ENCODE peak calls at places on chromosomes 11 and 22, in six cellular contexts. F, M, J, W, V and R are unnamed samples.
A peak's percentile ranks its signal among the peaks of the same experiment; 100 is the strongest.

GRCh38 chr11:76270387-76270786 is 64.1 kb upstream of the WNT11 start:
- DNase-seq in M (no peak), F (no peak), W (no peak), V (no peak), J (no peak), R (no peak)

GRCh38 chr11:120197254-120197891 is 13.5 kb upstream of the OAF start:
- DNase-seq in V (no peak), J (no peak), W (peak; percentile 57), M (no peak), F (no peak), R (no peak)

GRCh38 chr11:118115048-118115447 is 28.3 kb upstream of the SMIM35 start:
- DNase-seq in F (no peak), W (no peak), J (no peak), V (no peak), M (no peak), R (no peak)

GRCh38 chr11:64536396-64536935 is 54.6 kb upstream of the SLC22A12 start:
- DNase-seq in M (no peak), W (no peak), F (no peak), V (no peak), J (no peak), R (no peak)

GRCh38 chr11:33965032-33965431 is 73.2 kb upstream of the LMO2 start:
- DNase-seq in M (no peak), W (no peak), F (no peak), J (no peak), V (no peak), R (no peak)

GRCh38 chr22:39267966-39268365 is 23.2 kb upstream of the PDGFB start:
- DNase-seq in V (no peak), M (no peak), J (no peak), W (no peak), F (no peak), R (no peak)

GRCh38 chr11:57638005-57638760 is 11.5 kb downstream of the YPEL4 start:
- DNase-seq in F (peak; percentile 81), M (no peak), W (peak; percentile 95), J (no peak), V (peak; percentile 49), R (no peak)

GRCh38 chr11:130001491-130002351 is 914 bp downstream of the PRDM10 start:
- DNase-seq in F (peak; percentile 67), W (peak; percentile 57), J (no peak), V (peak; percentile 41), M (peak; percentile 66), R (no peak)

GRCh38 chr11:74877132-74877531 is 71.8 kb downstream of the XRRA1 start:
- DNase-seq in W (no peak), J (no peak), V (no peak), M (peak; percentile 22), F (no peak), R (no peak)

GRCh38 chr22:48720662-48721393 is 1106.8 kb downstream of the BRD1 start:
- DNase-seq in J (no peak), M (no peak), W (no peak), V (no peak), F (no peak), R (no peak)

GRCh38 chr11:95140397-95141030 is 50.9 kb downstream of the ENDOD1 start:
- DNase-seq in F (no peak), J (no peak), V (no peak), M (no peak), W (no peak), R (no peak)

GRCh38 chr11:106187860-106188456 is 110.5 kb downstream of the AASDHPPT start:
- DNase-seq in F (no peak), M (no peak), V (no peak), W (no peak), J (no peak), R (no peak)

GRCh38 chr11:3137486-3138177 is 27.5 kb downstream of the OSBPL5 start:
- DNase-seq in F (peak; percentile 16), M (no peak), J (no peak), V (no peak), W (no peak), R (no peak)

GRCh38 chr22:28112548-28113043 is 193.5 kb upstream of the PITPNB start:
- DNase-seq in W (peak; percentile 81), J (no peak), F (no peak), M (peak; percentile 71), V (no peak), R (no peak)

GRCh38 chr22:24208012-24208749 is 26.9 kb downstream of the SUSD2 start:
- DNase-seq in V (no peak), W (no peak), J (no peak), F (no peak), M (peak; percentile 62), R (no peak)

GRCh38 chr22:42925598-42925997 is 68.5 kb upstream of the ARFGAP3 start:
- DNase-seq in M (no peak), V (no peak), W (no peak), F (no peak), J (no peak), R (no peak)

GRCh38 chr11:67055812-67056211 is 835 bp upstream of the RHOD start:
- DNase-seq in V (no peak), M (peak; percentile 63), J (no peak), W (no peak), F (no peak), R (no peak)

GRCh38 chr11:46309669-46310288 is 32.3 kb downstream of the CREB3L1 start:
- DNase-seq in F (no peak), W (peak; percentile 72), J (no peak), V (no peak), M (no peak), R (no peak)

GRCh38 chr11:63682045-63682915 is 980 bp downstream of the RTN3 start:
- DNase-seq in M (peak; percentile 75), F (peak; percentile 53), W (peak; percentile 44), J (no peak), V (peak; percentile 44), R (no peak)

GRCh38 chr11:119832536-119832935 is 103.5 kb upstream of the NECTIN1 start:
- DNase-seq in W (peak; percentile 47), M (peak; percentile 44), F (no peak), V (no peak), J (no peak), R (no peak)

GRCh38 chr22:49302530-49302929 is 525.1 kb downstream of the BRD1 start:
- DNase-seq in V (no peak), M (no peak), J (no peak), W (no peak), F (no peak), R (no peak)

GRCh38 chr11:1119282-1120146 is 38.2 kb upstream of the MUC5AC start:
- DNase-seq in M (no peak), V (no peak), F (no peak), W (no peak), J (no peak), R (no peak)

GRCh38 chr22:50306753-50307749 is at the start of gene PLXNB2:
- DNase-seq in J (peak; percentile 15), W (peak; percentile 63), F (peak; percentile 78), M (peak; percentile 68), V (peak; percentile 71), R (no peak)

GRCh38 chr22:19903031-19903430 is 38.5 kb upstream of the COMT start:
- DNase-seq in J (no peak), W (peak; percentile 52), V (no peak), F (peak; percentile 71), M (no peak), R (no peak)

GRCh38 chr22:28898233-28898629 is 14.9 kb downstream of the ZNRF3 start:
- DNase-seq in V (no peak), J (no peak), F (no peak), W (no peak), M (no peak), R (no peak)

GRCh38 chr11:34495724-34496377 is 17.7 kb downstream of the ELF5 start:
- DNase-seq in F (no peak), V (no peak), M (no peak), W (no peak), J (no peak), R (no peak)

GRCh38 chr22:20776624-20777405 is 2.9 kb downstream of the SERPIND1 start:
- DNase-seq in V (no peak), M (no peak), F (no peak), W (no peak), J (no peak), R (no peak)

GRCh38 chr11:83713701-83714100 is 427.5 kb upstream of the CCDC90B start:
- DNase-seq in V (no peak), M (no peak), W (no peak), J (no peak), F (no peak), R (no peak)

GRCh38 chr11:66541892-66542291 is 4.0 kb downstream of the ZDHHC24 start:
- DNase-seq in J (no peak), W (no peak), M (no peak), V (no peak), F (no peak), R (no peak)

GRCh38 chr22:49968831-49969661 is 8.5 kb downstream of the PIM3 start:
- DNase-seq in M (no peak), F (peak; percentile 14), V (peak; percentile 27), W (peak; percentile 2), J (no peak), R (no peak)

GRCh38 chr11:46553746-46554204 is 40.0 kb downstream of the AMBRA1 start:
- DNase-seq in V (no peak), W (no peak), M (no peak), J (no peak), F (no peak), R (no peak)

GRCh38 chr22:32880906-32881596 is 79.5 kb downstream of the TIMP3 start:
- DNase-seq in J (no peak), W (peak; percentile 81), M (no peak), V (no peak), F (peak; percentile 74), R (no peak)

GRCh38 chr11:7657306-7658025 is 15.8 kb downstream of the CYB5R2 start:
- DNase-seq in F (peak; percentile 58), J (no peak), M (peak; percentile 92), W (peak; percentile 80), V (peak; percentile 71), R (no peak)

GRCh38 chr11:116473790-116474346 is 298.9 kb downstream of the BUD13 start:
- DNase-seq in F (no peak), V (no peak), W (no peak), M (no peak), J (no peak), R (no peak)

GRCh38 chr11:133078591-133079179 is 453.6 kb downstream of the OPCML start:
- DNase-seq in F (peak; percentile 78), J (no peak), M (peak; percentile 71), W (peak; percentile 81), V (peak; percentile 45), R (no peak)

GRCh38 chr22:47237890-47238480 is 475.5 kb downstream of the TBC1D22A start:
- DNase-seq in J (no peak), V (no peak), W (no peak), M (no peak), F (no peak), R (no peak)